ENCODE peak calls at places on chromosomes 5 and 9, in four cellular contexts. Q is K562, M is GM12878, T is HepG2. X is an unnamed sample.

GRCh38 chr5:125056641-125057345 is 310.4 kb upstream of the ZNF608 start:
- DNase-seq in Q (no peak), M (no peak), T (no peak), X (no peak)

GRCh38 chr9:133088756-133089155 is 27.0 kb downstream of the CEL start:
- DNase-seq in Q (no peak), M (no peak), T (no peak), X (no peak)

GRCh38 chr9:126440938-126441337 is 114.3 kb downstream of the MVB12B start:
- DNase-seq in Q (no peak), M (no peak), T (no peak), X (no peak)

GRCh38 chr9:131670247-131670681 is 69.6 kb downstream of the RAPGEF1 start:
- DNase-seq in Q (no peak), M (no peak), T (no peak), X (no peak)

GRCh38 chr5:7897014-7897600 is 28.2 kb downstream of the MTRR start:
- DNase-seq in Q (peak), M (no peak), T (peak), X (peak)

GRCh38 chr5:68683632-68684035 is 410.2 kb upstream of the SLC30A5 start:
- DNase-seq in Q (peak), M (no peak), T (no peak), X (peak)

GRCh38 chr5:159210306-159210722 is 961 bp upstream of the RNF145 start:
- DNase-seq in Q (peak), M (no peak), T (peak), X (peak)

GRCh38 chr5:121279801-121280200 is 571.9 kb upstream of the FTMT start:
- DNase-seq in Q (peak), M (no peak), T (no peak), X (no peak)

GRCh38 chr5:108093186-108093585 is 288.7 kb downstream of the FBXL17 start:
- DNase-seq in Q (no peak), M (no peak), T (no peak), X (peak)

GRCh38 chr5:134077926-134078580 is 36.4 kb upstream of the TCF7 start:
- DNase-seq in Q (no peak), M (no peak), T (no peak), X (no peak)

GRCh38 chr5:134082264-134082992 is 32.1 kb upstream of the TCF7 start:
- DNase-seq in Q (no peak), M (no peak), T (no peak), X (no peak)

GRCh38 chr5:134084166-134084565 is 30.3 kb upstream of the TCF7 start:
- DNase-seq in Q (no peak), M (no peak), T (no peak), X (no peak)

GRCh38 chr5:134083517-134083916 is 31.0 kb upstream of the TCF7 start:
- DNase-seq in Q (no peak), M (no peak), T (no peak), X (no peak)

DNA sequence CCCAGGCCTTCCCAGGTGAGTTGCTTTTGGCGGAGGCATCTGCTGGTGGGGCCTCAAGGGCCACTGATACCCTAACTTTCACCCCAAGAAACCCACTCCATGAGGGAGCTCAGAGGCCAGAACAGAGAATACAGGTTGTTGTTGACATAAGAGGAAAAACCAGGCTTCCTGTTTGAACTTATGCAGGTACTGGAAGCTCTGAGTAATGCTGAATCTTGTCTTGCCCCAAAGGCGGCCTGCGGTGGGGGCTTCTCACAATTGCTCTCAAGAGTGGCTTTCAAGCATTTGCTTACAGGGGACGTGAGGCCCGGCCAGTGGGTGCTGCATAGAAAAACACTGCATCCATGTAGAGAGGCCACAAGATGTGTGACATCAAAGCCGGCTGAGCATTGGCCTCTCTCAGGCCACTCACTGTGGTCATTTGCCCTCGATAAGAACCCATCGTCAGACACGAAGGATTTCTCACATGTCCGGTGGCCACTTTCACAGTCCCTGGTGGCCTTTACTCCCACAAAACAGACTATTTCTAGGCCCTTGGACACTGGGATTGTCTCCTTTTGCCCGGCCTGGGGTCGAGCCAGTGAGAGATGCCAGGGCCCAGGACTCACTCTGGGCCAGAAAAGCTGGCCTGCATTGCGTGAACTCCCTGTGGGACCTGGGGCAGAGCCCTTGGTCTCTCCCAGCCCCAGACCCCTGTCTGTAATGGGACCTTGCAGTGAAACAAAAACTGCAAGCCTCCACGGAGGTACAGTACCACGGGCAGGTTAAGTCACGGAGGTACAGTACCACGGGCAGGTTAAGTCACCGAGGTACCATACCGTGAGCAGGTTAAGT is 34.5 kb upstream of the TCF7 start:
- DNase-seq in Q (no peak), M (no peak), T (no peak), X (no peak)
- TF ChIP-seq POLR2AphosphoS2 in Q (no peak), M (no peak), T (no peak), X (no peak)

DNA sequence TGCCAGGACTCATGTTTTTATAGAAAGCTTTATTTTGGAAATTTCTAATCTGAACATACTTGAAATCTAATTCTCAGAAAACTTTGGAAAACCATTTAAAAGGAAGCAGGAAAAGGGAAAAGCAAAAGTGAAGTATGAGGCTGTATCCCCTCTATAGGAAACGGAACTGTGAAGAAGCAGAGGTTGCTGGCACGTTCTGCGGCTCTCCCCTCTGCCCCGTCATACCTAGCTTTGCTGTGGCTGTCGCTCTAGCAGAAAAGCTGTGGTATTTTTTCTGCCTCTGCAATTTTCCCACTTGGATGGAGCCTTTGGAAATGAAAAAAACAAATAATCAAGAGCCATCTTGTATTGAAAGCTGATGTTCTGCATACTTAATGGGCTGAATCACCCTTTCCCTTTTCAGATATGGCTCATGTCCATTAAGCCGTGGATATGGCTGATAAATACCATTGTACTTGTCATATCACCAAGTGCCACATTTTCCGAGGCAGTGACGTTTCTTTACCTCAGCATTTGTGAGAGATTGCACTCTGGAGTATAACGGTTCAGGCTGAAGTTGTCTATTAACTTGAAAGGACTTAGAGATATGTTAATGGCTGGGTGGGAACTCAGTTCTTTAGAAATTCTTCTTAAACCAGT is 112.8 kb downstream of the NTRK2 start:
- DNase-seq in Q (no peak), M (no peak), T (no peak), X (no peak)
- TF ChIP-seq POLR2AphosphoS2 in Q (no peak), M (no peak), T (no peak), X (no peak)

DNA sequence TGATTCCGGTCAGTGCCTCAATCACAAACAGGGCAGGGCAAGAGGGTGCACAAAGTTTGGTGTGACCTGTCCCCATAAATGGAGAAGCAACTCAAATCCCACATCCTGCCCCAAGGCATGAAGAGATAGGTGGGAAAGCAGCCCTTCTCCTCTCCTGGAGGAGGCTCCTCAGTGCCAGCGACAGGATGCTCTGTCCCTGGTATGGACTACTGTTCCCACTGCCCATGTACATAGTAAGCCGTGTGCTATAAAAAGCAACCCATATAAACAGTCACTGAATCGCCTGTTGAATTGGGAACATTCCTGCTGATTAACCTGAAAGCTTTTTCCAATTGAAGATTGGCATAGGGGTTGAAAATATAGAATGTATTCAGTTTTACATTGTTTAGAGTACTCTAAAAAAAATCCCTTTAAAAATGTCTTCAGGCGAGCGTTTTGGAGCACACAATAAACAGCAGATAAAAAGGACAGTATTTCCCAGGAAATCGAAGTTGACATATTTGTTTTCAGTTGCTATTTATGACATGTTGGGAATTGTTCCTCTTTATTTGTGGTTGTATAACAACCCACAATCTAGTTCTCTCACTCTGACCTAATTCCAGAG is 513.9 kb downstream of the DIRAS2 start:
- DNase-seq in Q (no peak), M (no peak), T (no peak), X (no peak)
- TF ChIP-seq POLR2AphosphoS2 in Q (no peak), M (no peak), T (no peak), X (no peak)

GRCh38 chr9:90140131-90140818 is 502.3 kb downstream of the DIRAS2 start:
- DNase-seq in Q (no peak), M (no peak), T (no peak), X (no peak)

GRCh38 chr9:90137824-90138223 is 504.8 kb downstream of the DIRAS2 start:
- DNase-seq in Q (no peak), M (no peak), T (no peak), X (no peak)

GRCh38 chr9:90142580-90142979 is 500.0 kb downstream of the DIRAS2 start:
- DNase-seq in Q (peak), M (no peak), T (peak), X (no peak)

GRCh38 chr9:90141723-90142122 is 500.9 kb downstream of the DIRAS2 start:
- DNase-seq in Q (peak), M (no peak), T (peak), X (no peak)
- TF ChIP-seq POLR2AphosphoS2 in Q (no peak), M (no peak), T (no peak), X (no peak)

DNA sequence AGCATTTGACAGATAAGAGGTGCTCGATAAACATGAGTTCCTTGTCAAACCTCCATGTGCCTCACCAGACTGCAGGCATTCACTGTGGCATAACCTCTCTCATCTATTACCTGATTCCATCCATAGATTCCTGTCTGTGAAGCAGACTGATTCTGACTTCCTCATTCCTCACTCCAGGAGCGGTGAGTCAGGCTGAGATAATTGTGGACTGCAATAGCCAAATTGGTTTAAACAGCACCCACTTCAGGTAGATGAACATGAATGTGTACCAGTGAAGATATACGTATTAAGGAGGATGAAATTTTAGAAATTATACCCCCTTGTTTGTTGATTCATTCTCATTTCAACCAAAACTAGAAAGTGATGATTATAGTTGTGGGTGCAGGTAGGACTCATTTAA is 391.2 kb downstream of the HINT1 start:
- DNase-seq in Q (no peak), M (no peak), T (no peak), X (peak)
- TF ChIP-seq POLR2AphosphoS2 in Q (no peak), M (no peak), T (no peak), X (no peak)

GRCh38 chr9:128047231-128047630 is 19.9 kb downstream of the NAIF1 start:
- DNase-seq in Q (no peak), M (no peak), T (no peak), X (no peak)

GRCh38 chr9:128045876-128046275 is 21.2 kb downstream of the NAIF1 start:
- DNase-seq in Q (no peak), M (no peak), T (no peak), X (no peak)

GRCh38 chr9:128048663-128049062 is 18.5 kb downstream of the NAIF1 start:
- DNase-seq in Q (no peak), M (no peak), T (no peak), X (no peak)

GRCh38 chr9:128043467-128043868 is 23.7 kb downstream of the NAIF1 start:
- DNase-seq in Q (peak), M (no peak), T (peak), X (no peak)
- TF ChIP-seq POLR2AphosphoS2 in Q (no peak), M (no peak), T (no peak), X (no peak)

DNA sequence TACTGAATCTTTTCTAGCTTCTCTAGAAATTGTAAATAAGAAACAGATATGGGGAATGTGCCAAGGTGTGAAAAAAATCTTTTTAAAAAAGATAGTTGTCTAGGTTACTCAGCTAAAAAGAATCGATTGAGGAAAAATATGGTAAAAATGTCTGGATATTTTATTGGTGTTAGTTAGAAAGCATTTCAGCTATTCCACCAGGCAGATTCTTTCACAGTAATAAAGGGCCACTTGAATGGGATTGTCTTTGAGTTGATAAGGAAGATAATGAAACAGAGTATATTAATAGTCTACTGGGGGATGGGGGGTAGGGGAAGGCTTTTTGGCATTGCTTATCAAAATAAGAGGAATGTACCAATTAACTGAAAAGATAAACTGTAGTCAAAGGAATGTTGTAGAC is 51.9 kb downstream of the SLIT3 start:
- DNase-seq in Q (no peak), M (no peak), T (no peak), X (no peak)
- TF ChIP-seq POLR2AphosphoS2 in Q (no peak), M (no peak), T (no peak), X (no peak)

DNA sequence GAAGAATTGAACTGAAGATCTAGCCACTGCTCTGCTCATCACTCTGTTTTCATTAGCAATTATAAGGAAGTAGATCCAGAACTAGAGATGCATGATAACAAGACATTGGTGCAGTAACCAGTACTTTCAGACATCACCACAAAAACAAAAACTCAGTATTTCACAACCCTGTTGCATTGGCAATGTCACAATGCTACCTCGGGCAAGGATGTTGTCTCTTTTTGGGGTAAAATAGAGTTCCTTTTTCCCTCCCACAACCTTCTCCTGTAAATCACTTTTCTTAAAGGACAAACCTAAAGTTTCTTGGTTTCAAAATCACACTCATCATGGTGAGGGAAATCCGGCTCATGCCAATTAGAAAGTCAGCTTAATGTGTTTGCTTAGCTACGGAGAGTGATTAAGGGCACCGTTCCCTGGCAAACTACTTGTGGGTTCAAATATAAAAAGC is 420.1 kb upstream of the MEF2C start:
- DNase-seq in Q (no peak), M (peak), T (no peak), X (no peak)
- TF ChIP-seq POLR2AphosphoS2 in Q (no peak), M (no peak), T (no peak), X (no peak)